ENCODE peak calls at places on chromosomes 16 and 17, in nine cellular contexts. One of them, this sample, is unnamed.

GRCh38 chr16:56519459-56520250 is at the start of gene BBS2:
- DNase-seq in colonic mucosa: peak; percentile 92
- DNase-seq in activated gamma-delta T cell treated with anti-CD3 and anti-CD28 coated beads, Interleukin-2, amount 50 U/mL, for 16 hours: peak; percentile 89
- DNase-seq in dorsolateral prefrontal cortex: peak; percentile 94
- DNase-seq in frontal cortex: peak; percentile 83
- DNase-seq in GM12864: peak; percentile 57
- DNase-seq in stimulated activated CD4-positive, alpha-beta T cell treated with anti-CD3 and anti-CD28 coated beads, Interleukin-2, amount 100 ng/mL, for 24 hours: peak; percentile 92
- DNase-seq in activated naive CD8-positive, alpha-beta T cell treated with anti-CD3 and anti-CD28 coated beads for 36 hours: peak; percentile 87
- DNase-seq in Panc1: peak; percentile 20
- DNase-seq in this sample: peak; percentile 47

GRCh38 chr16:2904100-2904921 is 7.4 kb upstream of the FLYWCH1 start:
- DNase-seq in colonic mucosa: peak; percentile 85
- DNase-seq in dorsolateral prefrontal cortex: peak; percentile 90
- DNase-seq in activated gamma-delta T cell treated with anti-CD3 and anti-CD28 coated beads, Interleukin-2, amount 50 U/mL, for 16 hours: peak; percentile 49
- DNase-seq in activated naive CD8-positive, alpha-beta T cell treated with anti-CD3 and anti-CD28 coated beads for 36 hours: peak; percentile 84
- DNase-seq in frontal cortex: peak; percentile 86
- DNase-seq in stimulated activated CD4-positive, alpha-beta T cell treated with anti-CD3 and anti-CD28 coated beads, Interleukin-2, amount 100 ng/mL, for 24 hours: peak; percentile 79
- DNase-seq in Panc1: no peak
- DNase-seq in GM12864: no peak
- DNase-seq in this sample: no peak

GRCh38 chr16:71520550-71520949 is 5.7 kb upstream of the CHST4 start:
- DNase-seq in activated naive CD8-positive, alpha-beta T cell treated with anti-CD3 and anti-CD28 coated beads for 36 hours: no peak
- DNase-seq in activated gamma-delta T cell treated with anti-CD3 and anti-CD28 coated beads, Interleukin-2, amount 50 U/mL, for 16 hours: no peak
- DNase-seq in colonic mucosa: no peak
- DNase-seq in dorsolateral prefrontal cortex: no peak
- DNase-seq in GM12864: no peak
- DNase-seq in stimulated activated CD4-positive, alpha-beta T cell treated with anti-CD3 and anti-CD28 coated beads, Interleukin-2, amount 100 ng/mL, for 24 hours: no peak
- DNase-seq in frontal cortex: no peak
- DNase-seq in Panc1: no peak
- DNase-seq in this sample: no peak

GRCh38 chr16:85444879-85445778 is 168.0 kb upstream of the GSE1 start:
- DNase-seq in dorsolateral prefrontal cortex: peak; percentile 62
- DNase-seq in colonic mucosa: peak; percentile 71
- DNase-seq in activated gamma-delta T cell treated with anti-CD3 and anti-CD28 coated beads, Interleukin-2, amount 50 U/mL, for 16 hours: no peak
- DNase-seq in Panc1: no peak
- DNase-seq in GM12864: no peak
- DNase-seq in activated naive CD8-positive, alpha-beta T cell treated with anti-CD3 and anti-CD28 coated beads for 36 hours: no peak
- DNase-seq in stimulated activated CD4-positive, alpha-beta T cell treated with anti-CD3 and anti-CD28 coated beads, Interleukin-2, amount 100 ng/mL, for 24 hours: no peak
- DNase-seq in frontal cortex: peak; percentile 53
- DNase-seq in this sample: no peak

GRCh38 chr17:67801626-67802175 is 23.6 kb upstream of the BPTF start:
- DNase-seq in activated naive CD8-positive, alpha-beta T cell treated with anti-CD3 and anti-CD28 coated beads for 36 hours: no peak
- DNase-seq in frontal cortex: no peak
- DNase-seq in colonic mucosa: no peak
- DNase-seq in stimulated activated CD4-positive, alpha-beta T cell treated with anti-CD3 and anti-CD28 coated beads, Interleukin-2, amount 100 ng/mL, for 24 hours: no peak
- DNase-seq in activated gamma-delta T cell treated with anti-CD3 and anti-CD28 coated beads, Interleukin-2, amount 50 U/mL, for 16 hours: no peak
- DNase-seq in Panc1: no peak
- DNase-seq in dorsolateral prefrontal cortex: no peak
- DNase-seq in GM12864: no peak
- DNase-seq in this sample: no peak

GRCh38 chr16:30637952-30638351 is 12.8 kb upstream of the PRR14 start:
- DNase-seq in activated naive CD8-positive, alpha-beta T cell treated with anti-CD3 and anti-CD28 coated beads for 36 hours: no peak
- DNase-seq in activated gamma-delta T cell treated with anti-CD3 and anti-CD28 coated beads, Interleukin-2, amount 50 U/mL, for 16 hours: no peak
- DNase-seq in colonic mucosa: no peak
- DNase-seq in frontal cortex: no peak
- DNase-seq in stimulated activated CD4-positive, alpha-beta T cell treated with anti-CD3 and anti-CD28 coated beads, Interleukin-2, amount 100 ng/mL, for 24 hours: no peak
- DNase-seq in Panc1: peak; percentile 60
- DNase-seq in GM12864: no peak
- DNase-seq in dorsolateral prefrontal cortex: no peak
- DNase-seq in this sample: no peak

GRCh38 chr16:30567991-30568638 is 3.4 kb downstream of the ZNF688 start:
- DNase-seq in dorsolateral prefrontal cortex: no peak
- DNase-seq in activated gamma-delta T cell treated with anti-CD3 and anti-CD28 coated beads, Interleukin-2, amount 50 U/mL, for 16 hours: peak; percentile 27
- DNase-seq in Panc1: peak; percentile 24
- DNase-seq in colonic mucosa: no peak
- DNase-seq in frontal cortex: no peak
- DNase-seq in GM12864: peak; percentile 65
- DNase-seq in activated naive CD8-positive, alpha-beta T cell treated with anti-CD3 and anti-CD28 coated beads for 36 hours: peak; percentile 44
- DNase-seq in stimulated activated CD4-positive, alpha-beta T cell treated with anti-CD3 and anti-CD28 coated beads, Interleukin-2, amount 100 ng/mL, for 24 hours: peak; percentile 49
- DNase-seq in this sample: peak; percentile 66

GRCh38 chr17:75319818-75320691 is 30.8 kb upstream of the SLC25A19 start:
- DNase-seq in Panc1: no peak
- DNase-seq in frontal cortex: no peak
- DNase-seq in stimulated activated CD4-positive, alpha-beta T cell treated with anti-CD3 and anti-CD28 coated beads, Interleukin-2, amount 100 ng/mL, for 24 hours: no peak
- DNase-seq in activated naive CD8-positive, alpha-beta T cell treated with anti-CD3 and anti-CD28 coated beads for 36 hours: no peak
- DNase-seq in GM12864: peak; percentile 74
- DNase-seq in activated gamma-delta T cell treated with anti-CD3 and anti-CD28 coated beads, Interleukin-2, amount 50 U/mL, for 16 hours: no peak
- DNase-seq in colonic mucosa: no peak
- DNase-seq in dorsolateral prefrontal cortex: no peak
- DNase-seq in this sample: no peak

GRCh38 chr16:66741971-66742396 is 9.4 kb downstream of the DYNC1LI2 start:
- DNase-seq in activated naive CD8-positive, alpha-beta T cell treated with anti-CD3 and anti-CD28 coated beads for 36 hours: no peak
- DNase-seq in dorsolateral prefrontal cortex: no peak
- DNase-seq in GM12864: no peak
- DNase-seq in frontal cortex: no peak
- DNase-seq in colonic mucosa: no peak
- DNase-seq in activated gamma-delta T cell treated with anti-CD3 and anti-CD28 coated beads, Interleukin-2, amount 50 U/mL, for 16 hours: no peak
- DNase-seq in stimulated activated CD4-positive, alpha-beta T cell treated with anti-CD3 and anti-CD28 coated beads, Interleukin-2, amount 100 ng/mL, for 24 hours: no peak
- DNase-seq in Panc1: no peak
- DNase-seq in this sample: no peak

GRCh38 chr16:48054881-48055601 is 100.8 kb downstream of the ABCC12 start:
- DNase-seq in activated gamma-delta T cell treated with anti-CD3 and anti-CD28 coated beads, Interleukin-2, amount 50 U/mL, for 16 hours: no peak
- DNase-seq in frontal cortex: peak; percentile 51
- DNase-seq in GM12864: peak; percentile 8
- DNase-seq in colonic mucosa: peak; percentile 28
- DNase-seq in dorsolateral prefrontal cortex: peak; percentile 78
- DNase-seq in Panc1: peak; percentile 24
- DNase-seq in activated naive CD8-positive, alpha-beta T cell treated with anti-CD3 and anti-CD28 coated beads for 36 hours: peak; percentile 9
- DNase-seq in stimulated activated CD4-positive, alpha-beta T cell treated with anti-CD3 and anti-CD28 coated beads, Interleukin-2, amount 100 ng/mL, for 24 hours: no peak
- DNase-seq in this sample: no peak

GRCh38 chr17:21041753-21042433 is 918 bp downstream of the USP22 start:
- DNase-seq in GM12864: no peak
- DNase-seq in activated naive CD8-positive, alpha-beta T cell treated with anti-CD3 and anti-CD28 coated beads for 36 hours: peak; percentile 75
- DNase-seq in frontal cortex: peak; percentile 81
- DNase-seq in colonic mucosa: peak; percentile 89
- DNase-seq in dorsolateral prefrontal cortex: peak; percentile 83
- DNase-seq in Panc1: no peak
- DNase-seq in activated gamma-delta T cell treated with anti-CD3 and anti-CD28 coated beads, Interleukin-2, amount 50 U/mL, for 16 hours: peak; percentile 46
- DNase-seq in stimulated activated CD4-positive, alpha-beta T cell treated with anti-CD3 and anti-CD28 coated beads, Interleukin-2, amount 100 ng/mL, for 24 hours: peak; percentile 76
- DNase-seq in this sample: no peak

GRCh38 chr16:27264151-27264550 is 4.4 kb downstream of the NSMCE1 start:
- DNase-seq in stimulated activated CD4-positive, alpha-beta T cell treated with anti-CD3 and anti-CD28 coated beads, Interleukin-2, amount 100 ng/mL, for 24 hours: no peak
- DNase-seq in GM12864: no peak
- DNase-seq in activated naive CD8-positive, alpha-beta T cell treated with anti-CD3 and anti-CD28 coated beads for 36 hours: no peak
- DNase-seq in dorsolateral prefrontal cortex: no peak
- DNase-seq in frontal cortex: no peak
- DNase-seq in colonic mucosa: no peak
- DNase-seq in Panc1: no peak
- DNase-seq in activated gamma-delta T cell treated with anti-CD3 and anti-CD28 coated beads, Interleukin-2, amount 50 U/mL, for 16 hours: no peak
- DNase-seq in this sample: no peak

GRCh38 chr16:10663146-10663545 is 31.6 kb downstream of the TEKT5 start:
- DNase-seq in dorsolateral prefrontal cortex: no peak
- DNase-seq in GM12864: no peak
- DNase-seq in frontal cortex: no peak
- DNase-seq in activated gamma-delta T cell treated with anti-CD3 and anti-CD28 coated beads, Interleukin-2, amount 50 U/mL, for 16 hours: no peak
- DNase-seq in activated naive CD8-positive, alpha-beta T cell treated with anti-CD3 and anti-CD28 coated beads for 36 hours: no peak
- DNase-seq in colonic mucosa: no peak
- DNase-seq in stimulated activated CD4-positive, alpha-beta T cell treated with anti-CD3 and anti-CD28 coated beads, Interleukin-2, amount 100 ng/mL, for 24 hours: no peak
- DNase-seq in Panc1: no peak
- DNase-seq in this sample: no peak

GRCh38 chr16:67269766-67270165 is 9.6 kb upstream of the PLEKHG4 start:
- DNase-seq in colonic mucosa: no peak
- DNase-seq in frontal cortex: no peak
- DNase-seq in stimulated activated CD4-positive, alpha-beta T cell treated with anti-CD3 and anti-CD28 coated beads, Interleukin-2, amount 100 ng/mL, for 24 hours: no peak
- DNase-seq in GM12864: no peak
- DNase-seq in Panc1: no peak
- DNase-seq in dorsolateral prefrontal cortex: no peak
- DNase-seq in activated naive CD8-positive, alpha-beta T cell treated with anti-CD3 and anti-CD28 coated beads for 36 hours: no peak
- DNase-seq in activated gamma-delta T cell treated with anti-CD3 and anti-CD28 coated beads, Interleukin-2, amount 50 U/mL, for 16 hours: no peak
- DNase-seq in this sample: no peak